ENCODE peak calls at places on chromosome 6, in seven cellular contexts. S is transverse colon, U is lower leg skin, F is HFF-Myc, V is stomach, K is Panc1, L is esophagus muscularis mucosa. R is an unnamed sample.

GRCh38 chr6:22827760-22828159 is 258.4 kb downstream of the HDGFL1 start:
- DNase-seq in U (no peak), L (no peak), K (peak; percentile 5), F (no peak), S (no peak), V (no peak), R (no peak)

GRCh38 chr6:63509652-63510352 is 62.5 kb upstream of the LOC128125822 start:
- DNase-seq in L (no peak), V (peak; percentile 92), U (no peak), S (peak; percentile 70), K (no peak), F (no peak), R (peak; percentile 86)

GRCh38 chr6:75204959-75205775 is 686 bp downstream of the COL12A1 start:
- DNase-seq in L (no peak), K (no peak), V (no peak), U (no peak), S (peak; percentile 39), F (no peak), R (no peak)

GRCh38 chr6:131381694-131382093 is 191.3 kb upstream of the ARG1 start:
- DNase-seq in F (no peak), K (no peak), S (no peak), V (no peak), L (no peak), U (no peak), R (no peak)

GRCh38 chr6:37371158-37372083 is 17.6 kb downstream of the RNF8 start:
- DNase-seq in V (no peak), L (no peak), F (no peak), K (no peak), U (no peak), S (no peak), R (no peak)

GRCh38 chr6:128759901-128760300 is 123.0 kb upstream of the LAMA2 start:
- DNase-seq in U (no peak), F (no peak), K (no peak), S (no peak), L (no peak), V (no peak), R (no peak)

GRCh38 chr6:156938143-156938542 is 161.0 kb downstream of the ARID1B start:
- DNase-seq in S (no peak), U (no peak), F (no peak), L (no peak), K (no peak), V (no peak), R (no peak)

GRCh38 chr6:25122001-25122400 is 157.2 kb upstream of the CARMIL1 start:
- DNase-seq in L (no peak), F (no peak), U (no peak), V (no peak), S (no peak), K (no peak), R (no peak)

GRCh38 chr6:52284131-52284459 is 447 bp downstream of the MCM3 start:
- DNase-seq in V (no peak), U (peak; percentile 24), L (no peak), F (no peak), K (no peak), S (peak; percentile 37), R (no peak)

GRCh38 chr6:116450185-116450710 is 10.9 kb upstream of the CALHM6 start:
- DNase-seq in L (no peak), S (no peak), V (peak; percentile 40), K (no peak), U (no peak), F (no peak), R (no peak)

GRCh38 chr6:149356081-149356750 is 38.7 kb downstream of the TAB2 start:
- DNase-seq in V (no peak), S (no peak), F (no peak), L (no peak), U (no peak), K (no peak), R (no peak)

GRCh38 chr6:18390476-18390875 is 3.3 kb downstream of the RNF144B start:
- DNase-seq in U (no peak), K (no peak), F (no peak), S (no peak), L (no peak), V (no peak), R (no peak)

GRCh38 chr6:18389479-18389878 is 2.3 kb downstream of the RNF144B start:
- DNase-seq in K (no peak), F (peak; percentile 17), U (no peak), V (no peak), L (no peak), S (no peak), R (no peak)

GRCh38 chr6:18395177-18395850 is 8.2 kb downstream of the RNF144B start:
- DNase-seq in K (no peak), U (no peak), L (no peak), S (no peak), V (no peak), F (no peak), R (no peak)

GRCh38 chr6:18391018-18391417 is 3.9 kb downstream of the RNF144B start:
- DNase-seq in V (no peak), K (no peak), L (no peak), F (no peak), S (no peak), U (no peak), R (no peak)

GRCh38 chr6:18392346-18392877 is 5.3 kb downstream of the RNF144B start:
- DNase-seq in V (no peak), K (no peak), F (no peak), L (no peak), U (no peak), S (no peak), R (no peak)
- TF ChIP-seq CTCF in V (no peak), K (peak; percentile 20), F (no peak), L (peak; percentile 5), U (no peak), S (no peak), R (peak; percentile 28)

DNA sequence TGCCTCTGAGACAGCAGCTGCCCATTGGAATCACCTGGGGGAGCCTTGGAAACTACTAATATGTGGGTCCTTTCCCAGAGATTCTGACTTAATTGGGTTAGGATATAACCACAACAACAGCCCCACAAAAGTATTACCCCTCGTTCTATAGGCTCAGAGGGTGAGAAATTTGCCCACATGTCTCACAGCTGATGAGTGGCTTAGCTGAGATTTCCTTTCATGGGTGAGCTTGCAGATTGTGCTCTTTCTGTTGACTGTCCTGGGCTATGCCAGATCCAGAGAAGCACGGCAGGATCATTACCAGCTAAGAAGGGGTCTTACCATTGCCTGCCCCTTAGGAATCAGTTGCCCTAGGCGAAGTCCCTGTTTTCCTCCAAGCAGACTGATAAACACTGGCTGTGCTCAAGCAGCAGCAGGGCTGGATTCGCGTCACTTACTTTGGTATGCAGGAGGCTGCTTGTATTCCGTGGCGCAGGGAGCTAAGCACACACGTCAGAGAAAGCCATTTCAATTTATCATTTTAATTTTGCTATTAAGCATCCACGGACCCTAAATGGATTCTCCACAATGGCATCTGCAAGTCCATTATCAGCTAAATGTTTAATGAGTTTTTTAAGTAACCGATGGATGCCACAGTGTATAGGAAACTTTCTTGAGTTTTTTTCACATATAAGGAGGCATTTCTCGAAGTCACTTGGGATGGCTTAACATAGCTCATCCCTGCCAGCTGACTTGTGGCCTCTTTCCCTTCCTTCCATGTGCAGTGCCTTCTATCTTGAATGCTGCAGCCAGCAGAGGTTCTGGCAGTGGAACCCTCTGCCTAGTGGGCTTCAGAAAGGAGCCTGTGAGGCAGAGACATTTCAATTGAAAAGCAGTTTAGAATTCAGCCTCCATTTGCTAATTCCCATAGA is 51.6 kb downstream of the AKAP12 start:
- DNase-seq in F (no peak), L (no peak), V (no peak), U (no peak), S (peak; percentile 51), K (no peak), R (peak; percentile 52)
- H3K4me3 ChIP-seq in F (no peak overlapping the region), L (peak overlapping the region; percentile 38), V (no peak overlapping the region), U (no peak overlapping the region), S (no peak overlapping the region), K (no peak overlapping the region), R (no peak overlapping the region)

GRCh38 chr6:16776394-16777017 is 15.2 kb upstream of the ATXN1 start:
- DNase-seq in V (no peak), S (no peak), U (no peak), F (no peak), L (no peak), K (no peak), R (no peak)
- TF ChIP-seq CTCF in V (no peak), S (peak; percentile 3), U (no peak), F (peak; percentile 9), L (peak; percentile 9), K (no peak), R (peak; percentile 23)

GRCh38 chr6:10558575-10558974 is 37.4 kb downstream of the GCNT2 start:
- DNase-seq in S (peak; percentile 63), L (no peak), F (no peak), V (peak; percentile 74), U (no peak), K (no peak), R (no peak)

GRCh38 chr6:10557886-10558285 is 36.7 kb downstream of the GCNT2 start:
- DNase-seq in K (no peak), S (no peak), V (no peak), U (no peak), F (no peak), L (no peak), R (no peak)

GRCh38 chr6:10554826-10555225 is 33.7 kb downstream of the GCNT2 start:
- DNase-seq in V (no peak), S (no peak), L (no peak), F (no peak), K (no peak), U (no peak), R (no peak)

GRCh38 chr6:10555625-10556309 is 34.6 kb downstream of the GCNT2 start:
- DNase-seq in S (peak; percentile 59), K (no peak), V (peak; percentile 51), U (peak; percentile 61), F (peak; percentile 2), L (peak; percentile 94), R (no peak)

DNA sequence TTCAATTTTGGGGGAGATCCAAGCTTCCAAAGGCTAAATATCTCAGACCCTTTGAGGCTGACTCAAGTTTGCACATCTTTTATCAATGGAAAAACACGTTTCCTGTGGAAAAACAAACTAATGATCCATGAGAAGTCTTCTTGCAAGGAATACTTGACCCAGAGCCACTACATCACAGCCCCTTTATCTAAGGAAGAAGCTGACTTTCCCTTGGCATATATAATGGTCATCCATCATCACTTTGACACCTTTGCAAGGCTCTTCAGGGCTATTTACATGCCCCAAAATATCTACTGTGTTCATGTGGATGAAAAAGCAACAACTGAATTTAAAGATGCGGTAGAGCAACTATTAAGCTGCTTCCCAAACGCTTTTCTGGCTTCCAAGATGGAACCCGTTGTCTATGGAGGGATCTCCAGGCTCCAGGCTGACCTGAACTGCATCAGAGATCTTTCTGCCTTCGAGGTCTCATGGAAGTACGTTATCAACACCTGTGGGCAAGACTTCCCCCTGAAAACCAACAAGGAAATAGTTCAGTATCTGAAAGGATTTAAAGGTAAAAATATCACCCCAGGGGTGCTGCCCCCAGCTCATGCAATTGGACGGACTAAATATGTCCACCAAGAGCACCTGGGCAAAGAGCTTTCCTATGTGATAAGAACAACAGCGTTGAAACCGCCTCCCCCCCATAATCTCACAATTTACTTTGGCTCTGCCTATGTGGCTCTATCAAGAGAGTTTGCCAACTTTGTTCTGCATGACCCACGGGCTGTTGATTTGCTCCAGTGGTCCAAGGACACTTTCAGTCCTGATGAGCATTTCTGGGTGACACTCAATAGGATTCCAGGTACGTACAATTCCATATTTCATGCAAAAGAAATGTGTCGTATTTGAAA is 35.6 kb downstream of the GCNT2 start:
- DNase-seq in L (no peak), S (no peak), K (no peak), V (peak; percentile 40), U (no peak), F (no peak), R (no peak)
- H3K4me3 ChIP-seq in L (peak overlapping the region; percentile 59), S (peak overlapping the region; percentile 17), K (no peak overlapping the region), V (peak overlapping the region; percentile 37), U (no peak overlapping the region), F (no peak overlapping the region), R (no peak overlapping the region)

R was measured in epithelial cell of proximal tubule.